ENCODE peak calls at places on chromosomes 4 and X, in seven cellular contexts. V is kidney; R is activated naive CD4-positive, alpha-beta T cell treated with anti-CD3 and anti-CD28 coated beads, Interleukin-2, amount 50 U/mL, for 16 hours; M is tibial nerve; A is stimulated activated CD4-positive, alpha-beta T cell treated with anti-CD3 and anti-CD28 coated beads, Interleukin-12 subunit alpha, Interleukin-12 subunit beta, amount 100 ng/mL, for 4 hours; S is memory B cell; Y is HEK293T. L is an unnamed sample.

GRCh38 chr4:4857809-4858508 is 1.5 kb upstream of the MSX1 start:
- DNase-seq in V (peak; percentile 68), R (no peak), M (no peak), A (no peak), S (no peak), Y (no peak), L (no peak)

GRCh38 chr4:98166025-98166730 is 22.9 kb upstream of the STPG2 start:
- DNase-seq in V (peak; percentile 78), R (no peak), M (no peak), A (no peak), S (no peak), Y (no peak), L (no peak)

GRCh38 chrX:71619193-71619592 is 882 bp upstream of the CXCR3 start:
- DNase-seq in V (no peak), R (peak; percentile 73), M (no peak), A (peak; percentile 47), S (no peak), Y (no peak), L (no peak)

GRCh38 chrX:132505116-132505515 is 16.3 kb upstream of the MBNL3 start:
- DNase-seq in V (no peak), R (no peak), M (no peak), A (no peak), S (no peak), Y (no peak), L (no peak)

GRCh38 chr4:146643812-146644401 is 5.2 kb downstream of the POU4F2 start:
- DNase-seq in V (no peak), R (no peak), M (no peak), A (no peak), S (no peak), Y (peak; percentile 39), L (no peak)

GRCh38 chrX:36856849-36857248 is 151.3 kb upstream of the FAM47C start:
- DNase-seq in V (no peak), R (no peak), M (no peak), A (no peak), S (no peak), Y (no peak), L (no peak)

GRCh38 chr4:74944354-74944793 is 11.5 kb downstream of the PARM1 start:
- DNase-seq in V (no peak), R (no peak), M (no peak), A (no peak), S (no peak), Y (no peak), L (no peak)

GRCh38 chrX:27889878-27890277 is 82.1 kb downstream of the MAGEB10 start:
- DNase-seq in V (no peak), R (no peak), M (no peak), A (no peak), S (no peak), Y (no peak), L (no peak)

GRCh38 chr4:182600093-182600492 is 317.1 kb downstream of the DCTD start:
- DNase-seq in V (no peak), R (no peak), M (no peak), A (no peak), S (no peak), Y (no peak), L (no peak)

GRCh38 chr4:132395576-132395975 is 753.5 kb upstream of the PCDH10 start:
- DNase-seq in V (no peak), R (no peak), M (no peak), A (no peak), S (no peak), Y (no peak), L (no peak)

GRCh38 chrX:1140236-1140681 is 72.2 kb downstream of the CRLF2 start:
- DNase-seq in V (no peak), R (no peak), M (no peak), A (no peak), S (no peak), Y (no peak), L (no peak)

GRCh38 chrX:110182362-110182761 is 135.5 kb downstream of the AMMECR1 start:
- DNase-seq in V (no peak), R (no peak), M (no peak), A (no peak), S (no peak), Y (no peak), L (no peak)

GRCh38 chr4:153684182-153685073 is at the start of gene TLR2:
- DNase-seq in V (peak; percentile 79), R (peak; percentile 80), M (peak; percentile 46), A (peak; percentile 68), S (peak; percentile 32), Y (no peak), L (peak; percentile 88)

GRCh38 chr4:8525383-8526120 is 54.6 kb upstream of the GPR78 start:
- DNase-seq in V (peak; percentile 76), R (no peak), M (no peak), A (no peak), S (no peak), Y (no peak), L (peak; percentile 83)

GRCh38 chr4:129246850-129247542 is 151.0 kb downstream of the C4orf33 start:
- DNase-seq in V (no peak), R (no peak), M (no peak), A (no peak), S (no peak), Y (peak; percentile 54), L (no peak)

GRCh38 chrX:31186693-31187338 is 115.0 kb upstream of the FTHL17 start:
- DNase-seq in V (no peak), R (no peak), M (no peak), A (no peak), S (no peak), Y (no peak), L (no peak)

GRCh38 chr4:814312-814850 is 11.5 kb downstream of the CPLX1 start:
- DNase-seq in V (peak; percentile 60), R (no peak), M (no peak), A (no peak), S (no peak), Y (no peak), L (no peak)

GRCh38 chrX:39819921-39820849 is 277.6 kb downstream of the BCOR start:
- DNase-seq in V (no peak), R (peak; percentile 21), M (no peak), A (no peak), S (no peak), Y (no peak), L (peak; percentile 39)

GRCh38 chr4:119731778-119732177 is 103.2 kb upstream of the PDE5A start:
- DNase-seq in V (no peak), R (no peak), M (no peak), A (no peak), S (no peak), Y (no peak), L (no peak)

GRCh38 chrX:107025538-107025937 is 25.5 kb upstream of the MORC4 start:
- DNase-seq in V (no peak), R (no peak), M (no peak), A (no peak), S (no peak), Y (peak; percentile 50), L (no peak)

GRCh38 chr4:147481577-147482109 is 746 bp downstream of the EDNRA start:
- DNase-seq in V (no peak), R (no peak), M (no peak), A (no peak), S (no peak), Y (peak; percentile 12), L (no peak)

GRCh38 chr4:155805016-155805415 is 46.2 kb downstream of the GUCY1B1 start:
- DNase-seq in V (no peak), R (no peak), M (no peak), A (no peak), S (no peak), Y (no peak), L (no peak)

GRCh38 chr4:31125496-31125895 is 405.3 kb downstream of the PCDH7 start:
- DNase-seq in V (no peak), R (no peak), M (no peak), A (no peak), S (no peak), Y (no peak), L (no peak)

GRCh38 chr4:94978904-94979303 is 221.1 kb downstream of the BMPR1B start:
- DNase-seq in V (no peak), R (no peak), M (no peak), A (no peak), S (no peak), Y (no peak), L (no peak)

GRCh38 chrX:20029728-20030127 is 38.9 kb upstream of the BCLAF3 start:
- DNase-seq in V (no peak), R (no peak), M (no peak), A (no peak), S (no peak), Y (no peak), L (no peak)

GRCh38 chr4:48791313-48791712 is 11.2 kb upstream of the FRYL start:
- DNase-seq in V (no peak), R (no peak), M (no peak), A (no peak), S (no peak), Y (no peak), L (no peak)

GRCh38 chr4:152255437-152255836 is 280.5 kb downstream of the FBXW7 start:
- DNase-seq in V (no peak), R (peak; percentile 31), M (no peak), A (peak; percentile 14), S (no peak), Y (no peak), L (no peak)

GRCh38 chr4:47531241-47531953 is 46.3 kb downstream of the ATP10D start:
- DNase-seq in V (no peak), R (no peak), M (no peak), A (no peak), S (no peak), Y (no peak), L (peak; percentile 79)

GRCh38 chrX:21838937-21839333 is 482 bp upstream of the MBTPS2 start:
- DNase-seq in V (no peak), R (no peak), M (no peak), A (no peak), S (no peak), Y (no peak), L (no peak)

GRCh38 chrX:55450259-55450658 is 1.7 kb upstream of the MAGEH1 start:
- DNase-seq in V (no peak), R (no peak), M (no peak), A (no peak), S (no peak), Y (no peak), L (no peak)

GRCh38 chrX:39445336-39445735 is 644.1 kb downstream of the MID1IP1 start:
- DNase-seq in V (no peak), R (peak; percentile 42), M (no peak), A (peak; percentile 50), S (no peak), Y (peak; percentile 44), L (no peak)

GRCh38 chr4:37568494-37568893 is 117.7 kb downstream of the RELL1 start:
- DNase-seq in V (no peak), R (no peak), M (no peak), A (no peak), S (no peak), Y (no peak), L (no peak)

GRCh38 chr4:139241086-139241783 is 38.8 kb downstream of the MGARP start:
- DNase-seq in V (no peak), R (no peak), M (no peak), A (no peak), S (no peak), Y (no peak), L (no peak)

GRCh38 chrX:134670241-134670811 is 12.1 kb upstream of the PLAC1 start:
- DNase-seq in V (peak; percentile 78), R (no peak), M (no peak), A (no peak), S (no peak), Y (no peak), L (no peak)

GRCh38 chr4:40548256-40548655 is 81.4 kb downstream of the RBM47 start:
- DNase-seq in V (no peak), R (no peak), M (no peak), A (no peak), S (no peak), Y (no peak), L (no peak)

GRCh38 chrX:28586291-28586690 is 955 bp upstream of the IL1RAPL1 start:
- DNase-seq in V (no peak), R (no peak), M (no peak), A (no peak), S (no peak), Y (no peak), L (peak; percentile 15)